ENCODE peak calls at places on chromosomes 13 and 19, in four cellular contexts. One of them, this sample, is unnamed.

GRCh38 chr19:42134671-42135070 is 2.4 kb upstream of the POU2F2 start:
- DNase-seq in stimulated activated CD4-positive, alpha-beta T cell treated with anti-CD3 and anti-CD28 coated beads, Interleukin-2, amount 100 ng/mL, for 4 hours: no peak
- DNase-seq in stimulated activated effector memory CD8-positive, alpha-beta T cell treated with anti-CD3 and anti-CD28 coated beads, Interleukin-12 subunit alpha, Interleukin-12 subunit beta, amount 100 ng/mL, for 72 hours: no peak
- DNase-seq in anterior cingulate cortex: no peak
- DNase-seq in this sample: no peak

GRCh38 chr19:35162471-35163326 is 8.2 kb downstream of the FXYD5 start:
- DNase-seq in stimulated activated CD4-positive, alpha-beta T cell treated with anti-CD3 and anti-CD28 coated beads, Interleukin-2, amount 100 ng/mL, for 4 hours: no peak
- DNase-seq in stimulated activated effector memory CD8-positive, alpha-beta T cell treated with anti-CD3 and anti-CD28 coated beads, Interleukin-12 subunit alpha, Interleukin-12 subunit beta, amount 100 ng/mL, for 72 hours: no peak
- DNase-seq in anterior cingulate cortex: no peak
- DNase-seq in this sample: no peak

GRCh38 chr19:3481241-3482090 is 1.1 kb upstream of the SMIM24 start:
- DNase-seq in stimulated activated CD4-positive, alpha-beta T cell treated with anti-CD3 and anti-CD28 coated beads, Interleukin-2, amount 100 ng/mL, for 4 hours: no peak
- DNase-seq in stimulated activated effector memory CD8-positive, alpha-beta T cell treated with anti-CD3 and anti-CD28 coated beads, Interleukin-12 subunit alpha, Interleukin-12 subunit beta, amount 100 ng/mL, for 72 hours: no peak
- DNase-seq in anterior cingulate cortex: no peak
- DNase-seq in this sample: no peak

GRCh38 chr13:94433055-94433947 is 46.2 kb downstream of the DCT start:
- DNase-seq in stimulated activated CD4-positive, alpha-beta T cell treated with anti-CD3 and anti-CD28 coated beads, Interleukin-2, amount 100 ng/mL, for 4 hours: no peak
- DNase-seq in stimulated activated effector memory CD8-positive, alpha-beta T cell treated with anti-CD3 and anti-CD28 coated beads, Interleukin-12 subunit alpha, Interleukin-12 subunit beta, amount 100 ng/mL, for 72 hours: no peak
- DNase-seq in anterior cingulate cortex: no peak
- DNase-seq in this sample: no peak

GRCh38 chr19:45865269-45865948 is 1.3 kb downstream of the FOXA3 start:
- DNase-seq in stimulated activated CD4-positive, alpha-beta T cell treated with anti-CD3 and anti-CD28 coated beads, Interleukin-2, amount 100 ng/mL, for 4 hours: no peak
- DNase-seq in stimulated activated effector memory CD8-positive, alpha-beta T cell treated with anti-CD3 and anti-CD28 coated beads, Interleukin-12 subunit alpha, Interleukin-12 subunit beta, amount 100 ng/mL, for 72 hours: no peak
- DNase-seq in anterior cingulate cortex: no peak
- DNase-seq in this sample: no peak

GRCh38 chr19:5452594-5453565 is 2.3 kb upstream of the ZNRF4 start:
- DNase-seq in stimulated activated CD4-positive, alpha-beta T cell treated with anti-CD3 and anti-CD28 coated beads, Interleukin-2, amount 100 ng/mL, for 4 hours: no peak
- DNase-seq in stimulated activated effector memory CD8-positive, alpha-beta T cell treated with anti-CD3 and anti-CD28 coated beads, Interleukin-12 subunit alpha, Interleukin-12 subunit beta, amount 100 ng/mL, for 72 hours: no peak
- DNase-seq in anterior cingulate cortex: no peak
- DNase-seq in this sample: peak

GRCh38 chr13:20814224-20814910 is 40.6 kb upstream of the EEF1AKMT1 start:
- DNase-seq in stimulated activated CD4-positive, alpha-beta T cell treated with anti-CD3 and anti-CD28 coated beads, Interleukin-2, amount 100 ng/mL, for 4 hours: no peak
- DNase-seq in stimulated activated effector memory CD8-positive, alpha-beta T cell treated with anti-CD3 and anti-CD28 coated beads, Interleukin-12 subunit alpha, Interleukin-12 subunit beta, amount 100 ng/mL, for 72 hours: no peak
- DNase-seq in anterior cingulate cortex: no peak
- DNase-seq in this sample: peak

GRCh38 chr13:39561971-39562370 is 41.0 kb downstream of the LHFPL6 start:
- DNase-seq in stimulated activated CD4-positive, alpha-beta T cell treated with anti-CD3 and anti-CD28 coated beads, Interleukin-2, amount 100 ng/mL, for 4 hours: no peak
- DNase-seq in stimulated activated effector memory CD8-positive, alpha-beta T cell treated with anti-CD3 and anti-CD28 coated beads, Interleukin-12 subunit alpha, Interleukin-12 subunit beta, amount 100 ng/mL, for 72 hours: no peak
- DNase-seq in anterior cingulate cortex: no peak
- DNase-seq in this sample: no peak

GRCh38 chr19:33831835-33832234 is 35.2 kb downstream of the KCTD15 start:
- DNase-seq in stimulated activated CD4-positive, alpha-beta T cell treated with anti-CD3 and anti-CD28 coated beads, Interleukin-2, amount 100 ng/mL, for 4 hours: no peak
- DNase-seq in stimulated activated effector memory CD8-positive, alpha-beta T cell treated with anti-CD3 and anti-CD28 coated beads, Interleukin-12 subunit alpha, Interleukin-12 subunit beta, amount 100 ng/mL, for 72 hours: no peak
- DNase-seq in anterior cingulate cortex: no peak
- DNase-seq in this sample: no peak

This sample was measured in NCI-H446 treated with DMSO at 0.1 percent for 48 hours.